ENCODE peak calls at places on chromosomes 2 and 18, in five cellular contexts. One of them, this sample, is unnamed.

GRCh38 chr18:13577091-13577697 is 149.2 kb downstream of the FAM210A start:
- DNase-seq in CD8-positive, alpha-beta T cell: no peak
- DNase-seq in HTR-8/SVneo: peak
- DNase-seq in aorta: no peak
- DNase-seq in right cardiac atrium: no peak
- DNase-seq in this sample: no peak

GRCh38 chr2:8049851-8050571 is 631.8 kb upstream of the ID2 start:
- DNase-seq in aorta: no peak
- DNase-seq in right cardiac atrium: no peak
- DNase-seq in HTR-8/SVneo: no peak
- DNase-seq in CD8-positive, alpha-beta T cell: no peak
- DNase-seq in this sample: no peak

GRCh38 chr2:54042908-54043620 is 72.3 kb upstream of the PSME4 start:
- DNase-seq in right cardiac atrium: no peak
- DNase-seq in HTR-8/SVneo: no peak
- DNase-seq in aorta: no peak
- DNase-seq in CD8-positive, alpha-beta T cell: no peak
- DNase-seq in this sample: no peak

GRCh38 chr2:5974477-5974876 is 282.3 kb downstream of the SOX11 start:
- DNase-seq in aorta: no peak
- DNase-seq in HTR-8/SVneo: no peak
- DNase-seq in right cardiac atrium: no peak
- DNase-seq in CD8-positive, alpha-beta T cell: no peak
- DNase-seq in this sample: no peak

GRCh38 chr18:9927392-9928063 is 13.7 kb downstream of the VAPA start:
- DNase-seq in CD8-positive, alpha-beta T cell: no peak
- DNase-seq in aorta: no peak
- DNase-seq in HTR-8/SVneo: no peak
- DNase-seq in right cardiac atrium: no peak
- DNase-seq in this sample: no peak

GRCh38 chr2:199830531-199830930 is 20.5 kb downstream of the FTCDNL1 start:
- DNase-seq in CD8-positive, alpha-beta T cell: no peak
- DNase-seq in aorta: no peak
- DNase-seq in HTR-8/SVneo: no peak
- DNase-seq in right cardiac atrium: no peak
- DNase-seq in this sample: no peak

GRCh38 chr18:13461488-13461887 is 242.9 kb downstream of the LDLRAD4 start:
- DNase-seq in right cardiac atrium: no peak
- DNase-seq in CD8-positive, alpha-beta T cell: no peak
- DNase-seq in aorta: no peak
- DNase-seq in HTR-8/SVneo: no peak
- DNase-seq in this sample: no peak

GRCh38 chr2:164677271-164677670 is 56.0 kb upstream of the GRB14 start:
- DNase-seq in aorta: no peak
- DNase-seq in HTR-8/SVneo: no peak
- DNase-seq in CD8-positive, alpha-beta T cell: no peak
- DNase-seq in right cardiac atrium: no peak
- DNase-seq in this sample: no peak

GRCh38 chr2:166167451-166167850 is 39.6 kb upstream of the SCN1A start:
- DNase-seq in CD8-positive, alpha-beta T cell: no peak
- DNase-seq in aorta: no peak
- DNase-seq in HTR-8/SVneo: no peak
- DNase-seq in right cardiac atrium: no peak
- DNase-seq in this sample: no peak

GRCh38 chr18:36697905-36698304 is 130.9 kb downstream of the TPGS2 start:
- DNase-seq in CD8-positive, alpha-beta T cell: no peak
- DNase-seq in aorta: no peak
- DNase-seq in HTR-8/SVneo: no peak
- DNase-seq in right cardiac atrium: no peak
- DNase-seq in this sample: no peak

GRCh38 chr2:8300905-8301304 is 381.0 kb upstream of the ID2 start:
- DNase-seq in CD8-positive, alpha-beta T cell: no peak
- DNase-seq in aorta: no peak
- DNase-seq in right cardiac atrium: no peak
- DNase-seq in HTR-8/SVneo: no peak
- DNase-seq in this sample: no peak

GRCh38 chr2:234306426-234307173 is 190.3 kb downstream of the ARL4C start:
- DNase-seq in right cardiac atrium: no peak
- DNase-seq in CD8-positive, alpha-beta T cell: no peak
- DNase-seq in HTR-8/SVneo: no peak
- DNase-seq in aorta: no peak
- DNase-seq in this sample: no peak

GRCh38 chr18:76005632-76006031 is 489.4 kb downstream of the ZNF516 start:
- DNase-seq in aorta: no peak
- DNase-seq in right cardiac atrium: no peak
- DNase-seq in HTR-8/SVneo: no peak
- DNase-seq in CD8-positive, alpha-beta T cell: no peak
- DNase-seq in this sample: no peak

GRCh38 chr2:240911641-240912265 is 5.6 kb downstream of the CROCC2 start:
- DNase-seq in CD8-positive, alpha-beta T cell: no peak
- DNase-seq in HTR-8/SVneo: no peak
- DNase-seq in aorta: no peak
- DNase-seq in right cardiac atrium: no peak
- DNase-seq in this sample: no peak

GRCh38 chr2:158726906-158727592 is 68.1 kb upstream of the DAPL1 start:
- DNase-seq in HTR-8/SVneo: no peak
- DNase-seq in right cardiac atrium: no peak
- DNase-seq in CD8-positive, alpha-beta T cell: no peak
- DNase-seq in aorta: no peak
- DNase-seq in this sample: no peak

GRCh38 chr2:235514627-235515363 is 21.0 kb downstream of the AGAP1 start:
- DNase-seq in aorta: peak
- DNase-seq in HTR-8/SVneo: no peak
- DNase-seq in right cardiac atrium: no peak
- DNase-seq in CD8-positive, alpha-beta T cell: no peak
- DNase-seq in this sample: no peak

GRCh38 chr2:145725876-145726275 is 1206.0 kb upstream of the ZEB2 start:
- DNase-seq in aorta: no peak
- DNase-seq in right cardiac atrium: no peak
- DNase-seq in HTR-8/SVneo: no peak
- DNase-seq in CD8-positive, alpha-beta T cell: no peak
- DNase-seq in this sample: no peak

GRCh38 chr2:218896501-218897393 is 16.1 kb downstream of the WNT10A start:
- DNase-seq in CD8-positive, alpha-beta T cell: peak
- DNase-seq in right cardiac atrium: no peak
- DNase-seq in aorta: no peak
- DNase-seq in HTR-8/SVneo: peak
- DNase-seq in this sample: no peak

GRCh38 chr2:151051584-151052220 is 210.0 kb downstream of the RBM43 start:
- DNase-seq in CD8-positive, alpha-beta T cell: no peak
- DNase-seq in HTR-8/SVneo: peak
- DNase-seq in aorta: no peak
- DNase-seq in right cardiac atrium: no peak
- DNase-seq in this sample: no peak

GRCh38 chr2:183010112-183010511 is 28.1 kb downstream of the NCKAP1 start:
- DNase-seq in HTR-8/SVneo: peak
- DNase-seq in CD8-positive, alpha-beta T cell: no peak
- DNase-seq in right cardiac atrium: no peak
- DNase-seq in aorta: no peak
- DNase-seq in this sample: no peak

GRCh38 chr2:80560298-80560697 is 255.7 kb upstream of the LRRTM1 start:
- DNase-seq in HTR-8/SVneo: no peak
- DNase-seq in aorta: no peak
- DNase-seq in right cardiac atrium: no peak
- DNase-seq in CD8-positive, alpha-beta T cell: no peak
- DNase-seq in this sample: no peak

GRCh38 chr2:25305809-25306208 is 35.9 kb downstream of the DNMT3A start:
- DNase-seq in aorta: peak
- DNase-seq in HTR-8/SVneo: no peak
- DNase-seq in CD8-positive, alpha-beta T cell: no peak
- DNase-seq in right cardiac atrium: no peak
- DNase-seq in this sample: no peak

GRCh38 chr2:170715932-170716777 is 1.0 kb downstream of the SP5 start:
- DNase-seq in aorta: no peak
- DNase-seq in right cardiac atrium: no peak
- DNase-seq in HTR-8/SVneo: no peak
- DNase-seq in CD8-positive, alpha-beta T cell: no peak
- DNase-seq in this sample: peak

GRCh38 chr2:216260629-216261028 is 111.7 kb downstream of the MARCHF4 start:
- DNase-seq in aorta: no peak
- DNase-seq in CD8-positive, alpha-beta T cell: no peak
- DNase-seq in HTR-8/SVneo: no peak
- DNase-seq in right cardiac atrium: no peak
- DNase-seq in this sample: no peak

GRCh38 chr18:78624646-78625279 is 354.9 kb upstream of the SALL3 start:
- DNase-seq in CD8-positive, alpha-beta T cell: no peak
- DNase-seq in right cardiac atrium: no peak
- DNase-seq in aorta: peak
- DNase-seq in HTR-8/SVneo: no peak
- DNase-seq in this sample: no peak

GRCh38 chr2:39523308-39524044 is 86.4 kb upstream of the MAP4K3 start:
- DNase-seq in CD8-positive, alpha-beta T cell: no peak
- DNase-seq in HTR-8/SVneo: peak
- DNase-seq in aorta: no peak
- DNase-seq in right cardiac atrium: no peak
- DNase-seq in this sample: no peak

GRCh38 chr2:240831594-240832204 is 11.7 kb upstream of the KIF1A start:
- DNase-seq in CD8-positive, alpha-beta T cell: no peak
- DNase-seq in aorta: no peak
- DNase-seq in HTR-8/SVneo: no peak
- DNase-seq in right cardiac atrium: peak
- DNase-seq in this sample: no peak

GRCh38 chr2:63440612-63441011 is 147.7 kb downstream of the WDPCP start:
- DNase-seq in HTR-8/SVneo: no peak
- DNase-seq in right cardiac atrium: no peak
- DNase-seq in CD8-positive, alpha-beta T cell: no peak
- DNase-seq in aorta: no peak
- DNase-seq in this sample: no peak